ENCODE peak calls at places on chromosomes 4 and X, in ten cellular contexts. F is activated T-cell treated with anti-CD3 and anti-CD28 coated beads for 1 hour; H is stimulated activated CD4-positive, alpha-beta T cell treated with anti-CD3 and anti-CD28 coated beads, Interleukin-12 subunit alpha, Interleukin-12 subunit beta, amount 100 ng/mL, for 4 hours; I is NCI-H1417 treated with DMSO at 0.1 percent for 48 hours; K is stimulated activated CD8-positive, alpha-beta memory T cell treated with anti-CD3 and anti-CD28 coated beads, Interleukin-15, amount 100 ng/mL, for 4 hours; A is AG04449; Y is hepatocyte; P is anterior cingulate cortex; B is small intestine; R is activated CD8-positive, alpha-beta memory T cell treated with anti-CD3 and anti-CD28 coated beads for 4 hours. Q is an unnamed sample.

GRCh38 chr4:30443289-30443688 is 276.9 kb upstream of the PCDH7 start:
- DNase-seq in B (no peak), F (no peak), Y (no peak), P (no peak), R (no peak), I (no peak), K (no peak), A (no peak), H (no peak), Q (no peak)

GRCh38 chrX:50881028-50881427 is 29.5 kb upstream of the BMP15 start:
- DNase-seq in P (no peak), R (no peak), I (no peak), K (no peak), A (no peak), F (no peak), H (no peak), Y (peak; percentile 8), B (no peak), Q (no peak)

GRCh38 chr4:148354186-148354585 is 88.0 kb downstream of the NR3C2 start:
- DNase-seq in H (no peak), B (no peak), Y (no peak), K (no peak), R (no peak), A (no peak), P (no peak), F (no peak), I (no peak), Q (no peak)

GRCh38 chrX:15674514-15674898 is 9.9 kb upstream of the CLTRN start:
- DNase-seq in B (peak; percentile 92), I (no peak), P (no peak), F (peak; percentile 63), Y (peak; percentile 95), H (peak; percentile 70), K (peak; percentile 74), R (peak; percentile 77), A (no peak), Q (peak; percentile 92)

GRCh38 chr4:153058668-153059060 is 122.5 kb downstream of the FHDC1 start:
- DNase-seq in F (no peak), Y (no peak), P (no peak), I (no peak), A (no peak), B (no peak), H (no peak), R (no peak), K (no peak), Q (no peak)

GRCh38 chr4:156503119-156503518 is 468.5 kb downstream of the PDGFC start:
- DNase-seq in I (no peak), P (no peak), R (no peak), A (no peak), Y (no peak), H (no peak), F (no peak), K (no peak), B (no peak), Q (no peak)

GRCh38 chrX:103565752-103566151 is 19.6 kb upstream of the TCEAL4 start:
- DNase-seq in Y (peak; percentile 61), H (no peak), B (no peak), F (no peak), K (no peak), R (no peak), P (no peak), I (no peak), A (peak; percentile 24), Q (no peak)

GRCh38 chr4:118313098-118313497 is 39.7 kb downstream of the PRSS12 start:
- DNase-seq in Y (no peak), R (no peak), P (no peak), F (no peak), B (no peak), H (no peak), I (no peak), K (no peak), A (no peak), Q (no peak)

GRCh38 chr4:154004859-154005520 is 216.1 kb upstream of the SFRP2 start:
- DNase-seq in I (no peak), K (no peak), H (no peak), B (no peak), F (no peak), R (no peak), Y (peak; percentile 34), P (no peak), A (no peak), Q (no peak)

GRCh38 chrX:34578237-34578636 is 78.8 kb downstream of the TMEM47 start:
- DNase-seq in A (no peak), I (no peak), K (no peak), H (no peak), F (no peak), R (no peak), Y (peak; percentile 64), B (peak; percentile 0), P (no peak), Q (peak; percentile 45)

GRCh38 chrX:106249706-106250379 is 81.7 kb downstream of the PWWP3B start:
- DNase-seq in Y (peak; percentile 4), I (no peak), A (no peak), P (no peak), R (no peak), F (no peak), K (no peak), H (no peak), B (no peak), Q (no peak)